ENCODE peak calls at places on chromosomes 5 and 9, in eight cellular contexts. N, P, T, L, J, G, V and M are unnamed samples.

GRCh38 chr5:175246242-175246891 is 197.6 kb downstream of the DRD1 start:
- DNase-seq in G (peak), P (no peak), T (no peak), J (no peak), N (peak), L (no peak), V (no peak), M (no peak)

GRCh38 chr9:70117835-70118319 is 74.2 kb downstream of the MAMDC2 start:
- DNase-seq in J (no peak), L (no peak), P (no peak), G (peak), T (no peak), V (no peak), N (no peak), M (no peak)

GRCh38 chr9:37027582-37028424 is 6.3 kb downstream of the PAX5 start:
- DNase-seq in G (peak), P (peak), V (peak), L (peak), T (peak), N (no peak), J (peak), M (peak)

GRCh38 chr5:179858241-179858585 is 404 bp downstream of the MRNIP start:
- DNase-seq in J (peak), G (peak), T (peak), L (peak), N (no peak), V (peak), P (no peak), M (peak)

GRCh38 chr5:33008751-33009418 is 297.8 kb downstream of the NPR3 start:
- DNase-seq in J (no peak), L (no peak), N (no peak), V (no peak), G (no peak), P (no peak), T (no peak), M (no peak)

GRCh38 chr5:80712914-80713313 is 58.1 kb upstream of the DHFR start:
- DNase-seq in J (no peak), T (no peak), G (no peak), L (no peak), P (no peak), V (no peak), N (no peak), M (no peak)

GRCh38 chr5:68376931-68377330 is 161.4 kb downstream of the PIK3R1 start:
- DNase-seq in L (no peak), G (no peak), T (no peak), P (no peak), J (no peak), N (no peak), V (no peak), M (no peak)

GRCh38 chr9:81724242-81724889 is 35.0 kb upstream of the TLE1 start:
- DNase-seq in P (no peak), N (no peak), G (peak), T (no peak), J (no peak), L (no peak), V (no peak), M (no peak)

GRCh38 chr5:98570661-98571181 is 202.7 kb upstream of the RGMB start:
- DNase-seq in L (peak), T (no peak), V (no peak), P (peak), N (no peak), J (no peak), G (peak), M (no peak)

GRCh38 chr5:131980696-131981095 is 30.8 kb downstream of the ACSL6 start:
- DNase-seq in L (no peak), T (no peak), N (no peak), V (no peak), G (no peak), J (no peak), P (no peak), M (no peak)

GRCh38 chr9:34603610-34604231 is 8.2 kb downstream of the RPP25L start:
- DNase-seq in N (no peak), J (peak), P (peak), V (peak), G (peak), L (peak), T (peak), M (peak)

GRCh38 chr5:141870226-141870625 is 8.0 kb downstream of the PCDH1 start:
- DNase-seq in V (no peak), P (no peak), J (no peak), L (no peak), T (no peak), N (no peak), G (no peak), M (no peak)

GRCh38 chr5:132830436-132831094 is at the start of gene SHROOM1:
- DNase-seq in J (peak), L (peak), T (peak), N (peak), G (peak), P (no peak), V (no peak), M (no peak)

GRCh38 chr5:91706785-91707520 is 323.8 kb upstream of the ARRDC3 start:
- DNase-seq in T (no peak), N (no peak), G (peak), L (no peak), V (no peak), J (no peak), P (no peak), M (no peak)

GRCh38 chr9:126852289-126852688 is 8.2 kb upstream of the ZBTB34 start:
- DNase-seq in J (no peak), L (no peak), T (no peak), V (no peak), G (no peak), N (no peak), P (no peak), M (no peak)

GRCh38 chr5:88845081-88845697 is 37.8 kb downstream of the MEF2C start:
- DNase-seq in T (no peak), G (no peak), L (no peak), J (no peak), N (no peak), P (no peak), V (no peak), M (no peak)

GRCh38 chr5:39137391-39138181 is 63.4 kb upstream of the RICTOR start:
- DNase-seq in L (no peak), G (no peak), T (no peak), V (no peak), P (no peak), N (no peak), J (no peak), M (no peak)

GRCh38 chr5:173309731-173310130 is 18.5 kb downstream of the STC2 start:
- DNase-seq in N (no peak), L (no peak), G (no peak), T (no peak), V (no peak), J (no peak), P (no peak), M (no peak)

GRCh38 chr5:119179857-119180641 is 109.2 kb downstream of the DMXL1 start:
- DNase-seq in L (no peak), T (no peak), G (no peak), P (no peak), V (no peak), N (no peak), J (no peak), M (no peak)

GRCh38 chr9:87655731-87656130 is 70.2 kb upstream of the CTSL start:
- DNase-seq in J (no peak), P (no peak), N (no peak), L (no peak), T (no peak), V (no peak), G (no peak), M (no peak)

GRCh38 chr9:33329117-33329563 is 38.8 kb downstream of the NFX1 start:
- DNase-seq in G (peak), T (no peak), N (peak), L (no peak), J (no peak), V (no peak), P (no peak), M (no peak)

GRCh38 chr9:132572921-132573320 is 9.5 kb upstream of the BARHL1 start:
- DNase-seq in N (no peak), V (no peak), P (no peak), L (peak), J (no peak), T (no peak), G (peak), M (no peak)

GRCh38 chr5:50745221-50745620 is 78.8 kb downstream of the PARP8 start:
- DNase-seq in V (no peak), P (no peak), L (no peak), T (no peak), N (no peak), J (no peak), G (no peak), M (no peak)

GRCh38 chr5:146877783-146878470 is 630 bp downstream of the PPP2R2B start:
- DNase-seq in L (peak), P (peak), G (no peak), T (peak), N (peak), J (peak), V (peak), M (peak)

GRCh38 chr9:125655691-125656410 is 51.2 kb downstream of the MAPKAP1 start:
- DNase-seq in V (no peak), J (no peak), N (no peak), L (no peak), P (no peak), G (no peak), T (no peak), M (no peak)